ENCODE peak calls at places on chromosome 3, in nine cellular contexts. U is psoas muscle, J is keratinocyte, K is thoracic aorta, Y is cardiac fibroblast, T is A549, R is kidney epithelial cell, S is Calu3, Q is endothelial cell. L is an unnamed sample.

GRCh38 chr3:140720242-140720641 is 42.4 kb downstream of the TRIM42 start:
- DNase-seq in K (no peak), T (no peak), U (no peak), S (no peak), R (no peak), J (no peak), Q (no peak), Y (no peak), L (no peak)

GRCh38 chr3:57752307-57752706 is 3.8 kb upstream of the SLMAP start:
- DNase-seq in Y (peak; percentile 12), R (peak; percentile 67), K (no peak), U (no peak), S (peak; percentile 75), Q (no peak), J (peak; percentile 69), T (peak; percentile 6), L (no peak)

GRCh38 chr3:59264366-59264765 is 214.5 kb upstream of the CFAP20DC start:
- DNase-seq in J (no peak), Q (no peak), Y (no peak), T (no peak), K (no peak), U (no peak), R (no peak), S (no peak), L (no peak)

GRCh38 chr3:47542614-47543173 is 29.2 kb upstream of the ELP6 start:
- DNase-seq in R (no peak), S (no peak), Y (peak; percentile 19), Q (no peak), J (no peak), U (peak; percentile 65), K (peak; percentile 41), T (no peak), L (no peak)

GRCh38 chr3:112373924-112374323 is 41.0 kb downstream of the CD200 start:
- DNase-seq in S (no peak), T (no peak), K (no peak), U (no peak), Y (no peak), J (no peak), R (no peak), Q (no peak), L (no peak)

GRCh38 chr3:189488241-189488767 is 142.9 kb upstream of the TP63 start:
- DNase-seq in S (no peak), U (peak; percentile 81), T (no peak), J (peak; percentile 54), Y (peak; percentile 29), R (no peak), K (no peak), Q (no peak), L (no peak)

GRCh38 chr3:141753399-141753798 is 9.8 kb upstream of the GRK7 start:
- DNase-seq in U (no peak), T (no peak), R (no peak), J (no peak), Q (no peak), Y (no peak), K (no peak), S (no peak), L (no peak)

GRCh38 chr3:171218069-171218468 is 191.5 kb upstream of the SLC2A2 start:
- DNase-seq in U (no peak), Y (no peak), T (no peak), R (no peak), S (no peak), J (no peak), Q (no peak), K (no peak), L (no peak)

GRCh38 chr3:190003730-190004129 is 117.0 kb downstream of the P3H2 start:
- DNase-seq in S (peak; percentile 60), R (peak; percentile 35), T (peak; percentile 71), Q (no peak), Y (peak; percentile 64), J (no peak), U (no peak), K (no peak), L (no peak)

GRCh38 chr3:22713936-22714335 is 489.2 kb upstream of the UBE2E2 start:
- DNase-seq in Q (no peak), U (no peak), S (peak; percentile 36), Y (peak; percentile 68), J (no peak), K (no peak), R (peak; percentile 86), T (peak; percentile 5), L (no peak)

GRCh38 chr3:37715358-37715757 is 146.3 kb upstream of the CTDSPL start:
- DNase-seq in R (no peak), T (no peak), Q (no peak), S (no peak), U (no peak), J (no peak), K (no peak), Y (no peak), L (no peak)

GRCh38 chr3:60517134-60517533 is 734.1 kb downstream of the FHIT start:
- DNase-seq in U (no peak), S (no peak), R (no peak), K (no peak), J (no peak), Y (no peak), Q (no peak), T (no peak), L (no peak)

GRCh38 chr3:29533992-29534391 is 253.1 kb downstream of the RBMS3 start:
- DNase-seq in Q (no peak), Y (no peak), T (no peak), R (no peak), S (no peak), U (no peak), K (no peak), J (no peak), L (no peak)

GRCh38 chr3:62242846-62243245 is 130.5 kb downstream of the FEZF2 start:
- DNase-seq in Y (no peak), R (no peak), T (no peak), Q (no peak), U (no peak), K (no peak), S (no peak), J (no peak), L (no peak)

DNA sequence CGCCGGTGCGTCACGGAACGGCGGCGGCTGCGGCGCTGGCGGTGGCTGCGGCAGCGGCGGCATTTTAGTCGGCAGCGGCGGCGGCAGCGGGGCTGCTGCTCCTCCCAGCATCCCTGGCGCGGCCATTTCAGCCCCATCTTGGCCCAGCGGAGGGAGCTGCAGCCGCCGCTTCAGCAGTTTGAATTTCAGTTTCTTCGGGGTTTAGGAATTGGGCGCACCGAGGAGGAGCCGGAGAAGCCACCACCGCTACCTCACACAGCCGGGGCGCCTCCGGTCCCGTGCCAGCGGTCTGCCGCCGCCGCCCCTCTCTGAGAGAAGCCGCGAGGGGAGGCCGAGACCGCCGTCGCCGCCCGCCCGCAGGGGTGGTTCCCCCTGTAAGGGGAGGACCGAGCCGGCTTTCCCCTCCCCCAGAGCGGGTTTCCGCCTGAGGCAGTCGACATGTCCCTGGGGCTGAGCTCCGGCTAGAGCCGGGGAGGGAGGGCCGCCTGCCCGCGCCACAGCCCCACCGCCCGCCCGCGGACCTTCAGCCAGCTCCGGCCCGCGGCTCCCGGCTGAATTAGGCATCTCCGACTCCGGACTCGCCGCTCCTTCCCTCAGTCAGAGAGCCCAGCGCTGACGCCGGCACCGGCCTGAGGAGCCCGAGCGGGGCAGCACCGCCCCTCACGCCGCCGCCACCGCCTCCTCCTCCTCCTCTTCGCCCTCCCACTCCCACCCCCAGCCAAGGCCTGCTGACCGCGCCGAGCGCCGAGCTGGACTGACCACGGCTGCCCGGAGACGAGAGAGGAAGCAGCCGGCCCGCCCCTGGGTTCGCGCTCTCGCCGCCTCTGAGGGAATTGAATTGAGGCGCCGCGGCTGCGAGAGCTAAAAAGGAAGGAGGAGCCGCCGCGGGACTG is at the start of gene TSC22D2:
- DNase-seq in Y (peak; percentile 97), Q (peak; percentile 98), R (no peak), K (peak; percentile 80), T (peak; percentile 81), U (peak; percentile 98), J (no peak), S (peak; percentile 100), L (peak; percentile 94)
- TF ChIP-seq CTCF in Y (no peak), Q (no peak), R (no peak), K (no peak), T (no peak), U (peak; percentile 14), J (peak; percentile 10), S (no peak), L (no peak)

DNA sequence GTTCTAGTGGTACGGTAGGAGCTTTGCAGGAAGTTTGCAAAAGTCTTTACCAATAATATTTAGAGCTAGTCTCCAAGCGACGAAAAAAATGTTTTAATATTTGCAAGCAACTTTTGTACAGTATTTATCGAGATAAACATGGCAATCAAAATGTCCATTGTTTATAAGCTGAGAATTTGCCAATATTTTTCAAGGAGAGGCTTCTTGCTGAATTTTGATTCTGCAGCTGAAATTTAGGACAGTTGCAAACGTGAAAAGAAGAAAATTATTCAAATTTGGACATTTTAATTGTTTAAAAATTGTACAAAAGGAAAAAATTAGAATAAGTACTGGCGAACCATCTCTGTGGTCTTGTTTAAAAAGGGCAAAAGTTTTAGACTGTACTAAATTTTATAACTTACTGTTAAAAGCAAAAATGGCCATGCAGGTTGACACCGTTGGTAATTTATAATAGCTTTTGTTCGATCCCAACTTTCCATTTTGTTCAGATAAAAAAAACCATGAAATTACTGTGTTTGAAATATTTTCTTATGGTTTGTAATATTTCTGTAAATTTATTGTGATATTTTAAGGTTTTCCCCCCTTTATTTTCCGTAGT is 2.0 kb downstream of the SOX2 start:
- DNase-seq in Y (no peak), U (no peak), Q (no peak), J (no peak), K (no peak), T (no peak), R (no peak), S (no peak), L (no peak)
- TF ChIP-seq CTCF in Y (no peak), U (no peak), Q (no peak), J (no peak), K (no peak), T (no peak), R (no peak), S (no peak), L (no peak)

GRCh38 chr3:146065573-146066006 is 95.4 kb downstream of the PLOD2 start:
- DNase-seq in Q (peak; percentile 22), S (peak; percentile 62), J (peak; percentile 17), K (no peak), R (peak; percentile 10), T (no peak), U (no peak), Y (peak; percentile 84), L (no peak)
- TF ChIP-seq CTCF in Q (peak; percentile 94), S (peak; percentile 74), J (no peak), K (peak; percentile 71), R (peak; percentile 50), T (peak; percentile 95), U (peak; percentile 80), Y (peak; percentile 51), L (peak; percentile 68)

GRCh38 chr3:135792174-135792573 is 173.4 kb upstream of the PPP2R3A start:
- DNase-seq in U (no peak), J (no peak), S (no peak), R (no peak), Y (no peak), T (no peak), K (no peak), Q (peak; percentile 23), L (no peak)
- TF ChIP-seq CTCF in U (no peak), J (peak; percentile 12), S (peak; percentile 25), R (no peak), Y (no peak), T (no peak), K (no peak), Q (peak; percentile 40), L (peak; percentile 4)

L was measured in Caco-2.